ENCODE peak calls at places on chromosomes 3 and 15, in four cellular contexts. One of them, this sample, is unnamed. For H3K9me3, the result is how much of the 10 kb centered on the place peaks cover.

GRCh38 chr3:157354254-157354653 is 82.4 kb upstream of the PTX3 start:
- DNase-seq in GM23248: no peak
- DNase-seq in lung: no peak
- DNase-seq in CD8-positive, alpha-beta T cell: no peak
- DNase-seq in this sample: no peak

GRCh38 chr3:66582721-66583141 is 81.9 kb upstream of the LRIG1 start:
- DNase-seq in CD8-positive, alpha-beta T cell: peak
- DNase-seq in GM23248: peak
- DNase-seq in lung: no peak
- DNase-seq in this sample: peak

GRCh38 chr3:4647411-4647810 is 154.3 kb downstream of the ITPR1 start:
- DNase-seq in GM23248: no peak
- DNase-seq in lung: no peak
- DNase-seq in CD8-positive, alpha-beta T cell: no peak
- DNase-seq in this sample: no peak

GRCh38 chr15:85504739-85505676 is 124.6 kb downstream of the AKAP13 start:
- DNase-seq in CD8-positive, alpha-beta T cell: peak
- DNase-seq in GM23248: peak
- DNase-seq in lung: peak
- DNase-seq in this sample: no peak

GRCh38 chr3:51974963-51975856 is at the start of gene ABHD14A:
- DNase-seq in GM23248: peak
- DNase-seq in lung: peak
- DNase-seq in CD8-positive, alpha-beta T cell: peak
- DNase-seq in this sample: peak

GRCh38 chr3:11610044-11610671 is 33.6 kb downstream of the VGLL4 start:
- DNase-seq in GM23248: no peak
- DNase-seq in lung: no peak
- DNase-seq in CD8-positive, alpha-beta T cell: no peak
- DNase-seq in this sample: no peak

GRCh38 chr3:20990896-20991295 is 760.1 kb downstream of the ZNF385D start:
- DNase-seq in CD8-positive, alpha-beta T cell: no peak
- DNase-seq in lung: no peak
- DNase-seq in GM23248: no peak
- DNase-seq in this sample: no peak

GRCh38 chr3:4306860-4307259 is 3.7 kb downstream of the SETMAR start:
- DNase-seq in GM23248: peak
- DNase-seq in CD8-positive, alpha-beta T cell: no peak
- DNase-seq in lung: no peak
- DNase-seq in this sample: no peak

GRCh38 chr15:77001351-77001750 is 6.4 kb downstream of the PSTPIP1 start:
- DNase-seq in GM23248: no peak
- DNase-seq in lung: no peak
- DNase-seq in CD8-positive, alpha-beta T cell: no peak
- DNase-seq in this sample: no peak

GRCh38 chr3:38579146-38579545 is 70.3 kb downstream of the SCN5A start:
- DNase-seq in CD8-positive, alpha-beta T cell: no peak
- DNase-seq in GM23248: peak
- DNase-seq in lung: no peak
- DNase-seq in this sample: no peak

GRCh38 chr3:78641703-78642102 is 1126.1 kb downstream of the ROBO1 start:
- DNase-seq in lung: no peak
- DNase-seq in GM23248: no peak
- DNase-seq in CD8-positive, alpha-beta T cell: no peak
- DNase-seq in this sample: no peak

GRCh38 chr15:50083424-50084025 is 35.5 kb downstream of the ATP8B4 start:
- DNase-seq in GM23248: peak
- DNase-seq in CD8-positive, alpha-beta T cell: no peak
- DNase-seq in lung: no peak
- DNase-seq in this sample: no peak

GRCh38 chr3:195929452-195929851 is 21.1 kb upstream of the TNK2 start:
- DNase-seq in lung: no peak
- DNase-seq in CD8-positive, alpha-beta T cell: no peak
- DNase-seq in GM23248: no peak
- DNase-seq in this sample: no peak

GRCh38 chr15:97052526-97052925 is 722.0 kb downstream of the NR2F2 start:
- DNase-seq in GM23248: no peak
- DNase-seq in CD8-positive, alpha-beta T cell: no peak
- DNase-seq in lung: no peak
- DNase-seq in this sample: no peak

GRCh38 chr3:155983834-155984474 is 113.5 kb downstream of the GMPS start:
- DNase-seq in CD8-positive, alpha-beta T cell: no peak
- DNase-seq in lung: no peak
- DNase-seq in GM23248: no peak
- DNase-seq in this sample: no peak

GRCh38 chr3:126852536-126852935 is 130.4 kb upstream of the PLXNA1 start:
- DNase-seq in lung: no peak
- DNase-seq in CD8-positive, alpha-beta T cell: no peak
- DNase-seq in GM23248: no peak
- DNase-seq in this sample: no peak

GRCh38 chr3:31522152-31522551 is 10.6 kb upstream of the STT3B start:
- DNase-seq in lung: no peak
- DNase-seq in CD8-positive, alpha-beta T cell: peak
- DNase-seq in GM23248: no peak
- DNase-seq in this sample: no peak

GRCh38 chr3:149276621-149277020 is 55.0 kb upstream of the CP start:
- DNase-seq in GM23248: no peak
- DNase-seq in CD8-positive, alpha-beta T cell: no peak
- DNase-seq in lung: no peak
- DNase-seq in this sample: no peak

GRCh38 chr3:36786921-36787890 is 22.9 kb upstream of the DCLK3 start:
- DNase-seq in GM23248: no peak
- DNase-seq in CD8-positive, alpha-beta T cell: no peak
- DNase-seq in lung: no peak
- DNase-seq in this sample: no peak

GRCh38 chr15:55587321-55588069 is 650 bp downstream of the PYGO1 start:
- DNase-seq in lung: peak
- DNase-seq in GM23248: peak
- DNase-seq in CD8-positive, alpha-beta T cell: no peak
- DNase-seq in this sample: no peak

GRCh38 chr15:46636220-46636619 is 1001.4 kb downstream of the SQOR start:
- DNase-seq in GM23248: no peak
- DNase-seq in CD8-positive, alpha-beta T cell: no peak
- DNase-seq in lung: no peak
- DNase-seq in this sample: no peak

GRCh38 chr3:197428117-197428761 is 127.5 kb downstream of the BDH1 start:
- DNase-seq in lung: no peak
- DNase-seq in GM23248: peak
- DNase-seq in CD8-positive, alpha-beta T cell: peak
- DNase-seq in this sample: no peak

GRCh38 chr15:45827275-45827674 is 192.4 kb downstream of the SQOR start:
- DNase-seq in GM23248: no peak
- DNase-seq in lung: no peak
- DNase-seq in CD8-positive, alpha-beta T cell: no peak
- DNase-seq in this sample: no peak

GRCh38 chr15:66947471-66947870 is 117.9 kb upstream of the SMAD3 start:
- DNase-seq in lung: no peak
- DNase-seq in CD8-positive, alpha-beta T cell: no peak
- DNase-seq in GM23248: no peak
- DNase-seq in this sample: no peak

GRCh38 chr3:71218508-71218907 is 365.0 kb downstream of the FOXP1 start:
- DNase-seq in lung: no peak
- DNase-seq in CD8-positive, alpha-beta T cell: no peak
- DNase-seq in GM23248: no peak
- DNase-seq in this sample: no peak

GRCh38 chr15:66834863-66835557 is 133.0 kb downstream of the SMAD6 start:
- DNase-seq in GM23248: no peak
- DNase-seq in lung: peak
- DNase-seq in CD8-positive, alpha-beta T cell: no peak
- DNase-seq in this sample: no peak

GRCh38 chr3:116103868-116104530 is 341.3 kb downstream of the LSAMP start:
- DNase-seq in CD8-positive, alpha-beta T cell: no peak
- DNase-seq in lung: no peak
- DNase-seq in GM23248: no peak
- DNase-seq in this sample: no peak

GRCh38 chr15:63195257-63196023 is 6.0 kb downstream of the RAB8B start:
- DNase-seq in CD8-positive, alpha-beta T cell: no peak
- DNase-seq in GM23248: no peak
- DNase-seq in lung: no peak
- DNase-seq in this sample: no peak

GRCh38 chr3:123834631-123835030 is 49.5 kb downstream of the MYLK start:
- DNase-seq in GM23248: peak
- DNase-seq in CD8-positive, alpha-beta T cell: no peak
- DNase-seq in lung: no peak
- DNase-seq in this sample: no peak

GRCh38 chr15:80804970-80805495 is 25.9 kb downstream of the CEMIP start:
- DNase-seq in GM23248: no peak
- DNase-seq in CD8-positive, alpha-beta T cell: no peak
- DNase-seq in lung: no peak
- DNase-seq in this sample: no peak

GRCh38 chr3:43087249-43087776 is 18.6 kb downstream of the POMGNT2 start:
- DNase-seq in CD8-positive, alpha-beta T cell: no peak
- DNase-seq in lung: no peak
- DNase-seq in GM23248: peak
- DNase-seq in this sample: no peak

GRCh38 chr3:125141596-125142417 is 70.7 kb downstream of the SLC12A8 start:
- DNase-seq in CD8-positive, alpha-beta T cell: peak
- DNase-seq in lung: peak
- DNase-seq in GM23248: peak
- DNase-seq in this sample: peak

GRCh38 chr3:195475614-195476013 is 32.8 kb upstream of the ACAP2 start:
- DNase-seq in lung: no peak
- DNase-seq in CD8-positive, alpha-beta T cell: no peak
- DNase-seq in GM23248: no peak
- DNase-seq in this sample: no peak

GRCh38 chr15:57363661-57364060 is 12.6 kb upstream of the CGNL1 start:
- DNase-seq in lung: no peak
- DNase-seq in CD8-positive, alpha-beta T cell: no peak
- DNase-seq in GM23248: no peak
- DNase-seq in this sample: no peak

GRCh38 chr3:4752201-4753072 is 226.8 kb upstream of the BHLHE40 start:
- DNase-seq in GM23248: peak
- DNase-seq in CD8-positive, alpha-beta T cell: no peak
- DNase-seq in lung: no peak
- DNase-seq in this sample: no peak

GRCh38 chr15:55289011-55289572 is 521 bp downstream of the RAB27A start:
- DNase-seq in lung: peak
- DNase-seq in GM23248: peak
- DNase-seq in CD8-positive, alpha-beta T cell: peak
- DNase-seq in this sample: no peak

GRCh38 chr3:184337315-184337714 is at the start of gene FAM131A:
- DNase-seq in CD8-positive, alpha-beta T cell: no peak
- DNase-seq in GM23248: peak
- DNase-seq in lung: no peak
- DNase-seq in this sample: no peak

GRCh38 chr3:72633101-72633500 is 215.1 kb downstream of the SHQ1 start:
- DNase-seq in lung: no peak
- DNase-seq in CD8-positive, alpha-beta T cell: no peak
- DNase-seq in GM23248: peak
- DNase-seq in this sample: no peak

GRCh38 chr3:106345353-106346027 is 476.7 kb upstream of the CBLB start:
- DNase-seq in lung: peak
- DNase-seq in GM23248: peak
- DNase-seq in CD8-positive, alpha-beta T cell: no peak
- DNase-seq in this sample: no peak

GRCh38 chr15:23912191-23912590 is 225.1 kb upstream of the NDN start:
- DNase-seq in lung: no peak
- DNase-seq in CD8-positive, alpha-beta T cell: no peak
- DNase-seq in GM23248: no peak
- DNase-seq in this sample: no peak
- H3K9me3 ChIP-seq in lung: under half
- H3K9me3 ChIP-seq in CD8-positive, alpha-beta T cell: under half
- H3K9me3 ChIP-seq in GM23248: under half
- H3K9me3 ChIP-seq in this sample: under half

GRCh38 chr3:141257971-141258370 is 26.3 kb downstream of the PXYLP1 start:
- DNase-seq in GM23248: no peak
- DNase-seq in CD8-positive, alpha-beta T cell: no peak
- DNase-seq in lung: no peak
- DNase-seq in this sample: no peak

GRCh38 chr3:141261472-141262171 is 30.0 kb downstream of the PXYLP1 start:
- DNase-seq in GM23248: peak
- DNase-seq in CD8-positive, alpha-beta T cell: no peak
- DNase-seq in lung: no peak
- DNase-seq in this sample: no peak

GRCh38 chr3:141260131-141260927 is 28.7 kb downstream of the PXYLP1 start:
- DNase-seq in GM23248: no peak
- DNase-seq in lung: no peak
- DNase-seq in CD8-positive, alpha-beta T cell: no peak
- DNase-seq in this sample: no peak

GRCh38 chr3:141266186-141266585 is 34.6 kb downstream of the PXYLP1 start:
- DNase-seq in GM23248: no peak
- DNase-seq in CD8-positive, alpha-beta T cell: peak
- DNase-seq in lung: no peak
- DNase-seq in this sample: no peak

GRCh38 chr3:141262306-141262705 is 30.7 kb downstream of the PXYLP1 start:
- DNase-seq in GM23248: peak
- DNase-seq in lung: no peak
- DNase-seq in CD8-positive, alpha-beta T cell: no peak
- DNase-seq in this sample: no peak
- H3K9me3 ChIP-seq in GM23248: under half
- H3K9me3 ChIP-seq in lung: under half
- H3K9me3 ChIP-seq in CD8-positive, alpha-beta T cell: under half
- H3K9me3 ChIP-seq in this sample: under half

GRCh38 chr3:34035775-34036174 is 237.3 kb downstream of the PDCD6IP start:
- DNase-seq in CD8-positive, alpha-beta T cell: no peak
- DNase-seq in GM23248: no peak
- DNase-seq in lung: no peak
- DNase-seq in this sample: no peak
- H3K9me3 ChIP-seq in CD8-positive, alpha-beta T cell: under half
- H3K9me3 ChIP-seq in GM23248: under half
- H3K9me3 ChIP-seq in lung: under half
- H3K9me3 ChIP-seq in this sample: under half

GRCh38 chr15:43360821-43361220 is 10.0 kb downstream of the ZSCAN29 start:
- DNase-seq in lung: no peak
- DNase-seq in CD8-positive, alpha-beta T cell: no peak
- DNase-seq in GM23248: no peak
- DNase-seq in this sample: no peak

DNA sequence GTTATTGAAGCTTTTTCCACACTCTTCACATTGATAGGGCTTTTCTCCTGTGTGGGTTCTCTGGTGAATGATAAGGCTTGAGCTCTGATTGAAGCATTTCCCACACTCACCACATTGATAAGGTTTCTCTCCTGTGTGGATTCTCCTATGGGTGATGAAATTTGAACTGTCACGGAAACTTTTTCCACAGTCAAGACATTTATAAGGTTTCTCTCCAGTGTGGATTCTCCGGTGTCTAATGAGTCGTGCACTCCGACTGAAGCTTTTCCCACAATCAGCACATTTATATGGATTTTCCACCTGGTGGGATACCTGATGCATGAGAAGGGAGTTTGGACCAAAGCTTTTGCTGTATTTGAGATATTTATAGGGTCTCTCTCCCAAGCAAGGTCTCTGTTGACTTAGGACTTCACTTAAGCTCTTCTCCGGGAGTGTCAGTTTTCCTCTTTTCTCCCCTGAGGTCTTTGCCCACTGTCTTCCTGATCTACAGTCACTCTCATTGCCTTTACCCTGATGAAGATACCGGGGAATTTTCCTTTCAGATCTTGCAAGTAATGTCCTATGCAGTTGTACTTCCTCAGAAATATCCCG is 9.4 kb downstream of the ZSCAN29 start:
- DNase-seq in GM23248: peak
- DNase-seq in lung: no peak
- DNase-seq in CD8-positive, alpha-beta T cell: no peak
- DNase-seq in this sample: no peak
- H3K9me3 ChIP-seq in GM23248: under half
- H3K9me3 ChIP-seq in lung: under half
- H3K9me3 ChIP-seq in CD8-positive, alpha-beta T cell: under half
- H3K9me3 ChIP-seq in this sample: under half